ENCODE peak calls at places on chromosomes 4 and X, in six cellular contexts. One of them, this sample, is unnamed.

GRCh38 chrX:17525762-17526555 is 151.0 kb downstream of the NHS start:
- DNase-seq in GM23248: peak
- DNase-seq in GM23338: no peak
- DNase-seq in mammary epithelial cell: no peak
- DNase-seq in IMR-90: peak
- DNase-seq in neuronal stem cell: no peak
- DNase-seq in this sample: no peak

GRCh38 chr4:166034965-166035364 is 161.9 kb downstream of the TLL1 start:
- DNase-seq in GM23248: no peak
- DNase-seq in GM23338: no peak
- DNase-seq in mammary epithelial cell: no peak
- DNase-seq in IMR-90: no peak
- DNase-seq in neuronal stem cell: no peak
- DNase-seq in this sample: no peak

GRCh38 chr4:76090241-76090691 is 15.8 kb downstream of the ART3 start:
- DNase-seq in GM23248: peak
- DNase-seq in GM23338: no peak
- DNase-seq in mammary epithelial cell: peak
- DNase-seq in IMR-90: peak
- DNase-seq in neuronal stem cell: no peak
- DNase-seq in this sample: peak

GRCh38 chr4:108774809-108775530 is 12.1 kb upstream of the ETNPPL start:
- DNase-seq in GM23248: peak
- DNase-seq in GM23338: peak
- DNase-seq in mammary epithelial cell: no peak
- DNase-seq in IMR-90: no peak
- DNase-seq in neuronal stem cell: no peak
- DNase-seq in this sample: no peak

GRCh38 chr4:127732623-127733199 is 2.5 kb downstream of the SLC25A31 start:
- DNase-seq in GM23248: peak
- DNase-seq in GM23338: peak
- DNase-seq in mammary epithelial cell: peak
- DNase-seq in IMR-90: peak
- DNase-seq in neuronal stem cell: peak
- DNase-seq in this sample: no peak

GRCh38 chr4:21948347-21949072 is at the start of gene KCNIP4:
- DNase-seq in GM23248: peak
- DNase-seq in GM23338: peak
- DNase-seq in mammary epithelial cell: peak
- DNase-seq in IMR-90: no peak
- DNase-seq in neuronal stem cell: peak
- DNase-seq in this sample: no peak

GRCh38 chr4:55318135-55318534 is 27.9 kb upstream of the SRD5A3 start:
- DNase-seq in GM23248: peak
- DNase-seq in GM23338: no peak
- DNase-seq in mammary epithelial cell: no peak
- DNase-seq in IMR-90: no peak
- DNase-seq in neuronal stem cell: no peak
- DNase-seq in this sample: no peak

GRCh38 chr4:31417051-31417450 is 696.9 kb downstream of the PCDH7 start:
- DNase-seq in GM23248: no peak
- DNase-seq in GM23338: no peak
- DNase-seq in mammary epithelial cell: no peak
- DNase-seq in IMR-90: no peak
- DNase-seq in neuronal stem cell: no peak
- DNase-seq in this sample: no peak

GRCh38 chr4:148007789-148008188 is 275.9 kb downstream of the ARHGAP10 start:
- DNase-seq in GM23248: no peak
- DNase-seq in GM23338: no peak
- DNase-seq in mammary epithelial cell: no peak
- DNase-seq in IMR-90: peak
- DNase-seq in neuronal stem cell: no peak
- DNase-seq in this sample: no peak

GRCh38 chrX:80511969-80512760 is 91.9 kb downstream of the TENT5D start:
- DNase-seq in GM23248: peak
- DNase-seq in GM23338: peak
- DNase-seq in mammary epithelial cell: no peak
- DNase-seq in IMR-90: no peak
- DNase-seq in neuronal stem cell: no peak
- DNase-seq in this sample: no peak

GRCh38 chrX:80512924-80513323 is 92.7 kb downstream of the TENT5D start:
- DNase-seq in GM23248: no peak
- DNase-seq in GM23338: no peak
- DNase-seq in mammary epithelial cell: no peak
- DNase-seq in IMR-90: no peak
- DNase-seq in neuronal stem cell: no peak
- DNase-seq in this sample: no peak

GRCh38 chrX:80513620-80514019 is 93.4 kb downstream of the TENT5D start:
- DNase-seq in GM23248: no peak
- DNase-seq in GM23338: peak
- DNase-seq in mammary epithelial cell: no peak
- DNase-seq in IMR-90: no peak
- DNase-seq in neuronal stem cell: no peak
- DNase-seq in this sample: no peak
- H2AFZ ChIP-seq in GM23248: no peak
- H2AFZ ChIP-seq in GM23338: no peak
- H2AFZ ChIP-seq in mammary epithelial cell: no peak
- H2AFZ ChIP-seq in IMR-90: no peak
- H2AFZ ChIP-seq in neuronal stem cell: no peak
- H2AFZ ChIP-seq in this sample: no peak

GRCh38 chr4:138826754-138827153 is 188.8 kb upstream of the NOCT start:
- DNase-seq in GM23248: no peak
- DNase-seq in GM23338: no peak
- DNase-seq in mammary epithelial cell: no peak
- DNase-seq in IMR-90: no peak
- DNase-seq in neuronal stem cell: no peak
- DNase-seq in this sample: no peak
- H2AFZ ChIP-seq in GM23248: no peak
- H2AFZ ChIP-seq in GM23338: no peak
- H2AFZ ChIP-seq in mammary epithelial cell: no peak
- H2AFZ ChIP-seq in IMR-90: no peak
- H2AFZ ChIP-seq in neuronal stem cell: no peak
- H2AFZ ChIP-seq in this sample: no peak

GRCh38 chr4:6633091-6633906 is 7.2 kb upstream of the MRFAP1 start:
- DNase-seq in GM23248: peak
- DNase-seq in GM23338: peak
- DNase-seq in mammary epithelial cell: no peak
- DNase-seq in IMR-90: peak
- DNase-seq in neuronal stem cell: no peak
- DNase-seq in this sample: no peak
- H2AFZ ChIP-seq in GM23248: no peak
- H2AFZ ChIP-seq in GM23338: no peak
- H2AFZ ChIP-seq in mammary epithelial cell: no peak
- H2AFZ ChIP-seq in IMR-90: no peak
- H2AFZ ChIP-seq in neuronal stem cell: no peak
- H2AFZ ChIP-seq in this sample: no peak

DNA sequence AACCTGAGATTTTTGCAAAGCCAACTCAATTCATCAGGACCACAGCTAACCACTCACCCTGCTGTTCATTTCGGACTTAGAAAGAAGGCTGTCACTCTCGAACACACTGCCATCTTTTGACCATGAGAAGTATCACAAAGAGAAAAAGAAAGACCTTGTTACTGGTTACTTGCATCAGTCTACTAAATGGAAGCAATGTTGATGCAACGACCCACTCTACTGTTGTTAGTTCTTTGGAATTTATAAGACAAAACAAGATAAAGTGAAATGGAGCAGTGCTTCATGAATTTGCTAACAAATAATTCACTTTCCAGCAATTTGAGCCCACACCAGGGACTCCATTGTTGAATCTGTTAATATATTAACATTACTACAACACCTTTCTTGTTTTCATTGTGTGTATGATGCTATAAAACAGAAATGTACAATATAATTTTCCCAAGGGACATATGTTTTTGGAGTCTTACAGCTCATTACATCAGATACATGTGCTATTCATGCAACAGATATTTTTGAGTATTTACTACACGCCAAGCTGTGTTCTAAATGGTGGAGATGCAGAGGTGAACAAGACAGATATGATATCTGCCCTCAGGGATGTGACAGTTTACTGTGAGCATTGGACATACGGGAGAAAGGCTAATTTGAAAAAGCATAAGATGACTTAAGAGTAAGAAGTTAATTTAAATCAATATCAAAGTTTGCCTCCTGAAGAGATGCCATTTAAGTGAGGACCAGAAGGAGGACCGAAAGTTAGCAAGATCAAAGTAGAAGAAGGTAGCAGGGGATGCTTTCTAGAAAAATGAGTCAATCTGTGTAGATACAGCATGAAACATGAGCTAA is 87.2 kb downstream of the AREG start:
- DNase-seq in GM23248: peak
- DNase-seq in GM23338: peak
- DNase-seq in mammary epithelial cell: peak
- DNase-seq in IMR-90: peak
- DNase-seq in neuronal stem cell: peak
- DNase-seq in this sample: no peak
- H2AFZ ChIP-seq in GM23248: peak
- H2AFZ ChIP-seq in GM23338: no peak
- H2AFZ ChIP-seq in mammary epithelial cell: peak
- H2AFZ ChIP-seq in IMR-90: no peak
- H2AFZ ChIP-seq in neuronal stem cell: no peak
- H2AFZ ChIP-seq in this sample: no peak

GRCh38 chr4:99207911-99208718 is 10.9 kb downstream of the ADH6 start:
- DNase-seq in GM23248: peak
- DNase-seq in GM23338: no peak
- DNase-seq in mammary epithelial cell: no peak
- DNase-seq in IMR-90: peak
- DNase-seq in neuronal stem cell: no peak
- DNase-seq in this sample: no peak

GRCh38 chr4:99207069-99207743 is 11.8 kb downstream of the ADH6 start:
- DNase-seq in GM23248: no peak
- DNase-seq in GM23338: no peak
- DNase-seq in mammary epithelial cell: no peak
- DNase-seq in IMR-90: no peak
- DNase-seq in neuronal stem cell: no peak
- DNase-seq in this sample: no peak

GRCh38 chr4:99210789-99211188 is 8.3 kb downstream of the ADH6 start:
- DNase-seq in GM23248: no peak
- DNase-seq in GM23338: no peak
- DNase-seq in mammary epithelial cell: no peak
- DNase-seq in IMR-90: no peak
- DNase-seq in neuronal stem cell: no peak
- DNase-seq in this sample: no peak

GRCh38 chr4:99208719-99209075 is 10.3 kb downstream of the ADH6 start:
- DNase-seq in GM23248: no peak
- DNase-seq in GM23338: peak
- DNase-seq in mammary epithelial cell: no peak
- DNase-seq in IMR-90: no peak
- DNase-seq in neuronal stem cell: no peak
- DNase-seq in this sample: no peak

DNA sequence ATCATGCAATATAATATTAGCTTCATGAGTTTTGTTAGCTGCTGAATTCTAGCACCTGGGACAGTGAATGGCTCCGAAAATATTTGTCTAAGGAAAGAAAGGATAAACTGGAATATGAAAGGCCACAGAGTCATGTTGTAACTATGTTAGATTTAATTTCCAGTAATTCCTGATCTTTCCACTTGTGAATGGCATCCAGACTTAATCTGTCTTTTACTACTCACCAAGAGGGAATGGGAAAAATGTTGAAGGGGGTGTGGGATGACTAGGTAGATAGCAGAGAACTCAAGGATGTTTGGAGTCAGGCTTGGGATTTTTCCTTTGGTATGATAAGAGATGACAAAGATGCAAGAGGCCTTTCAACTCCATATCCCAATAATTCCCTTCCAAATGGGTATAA is 9.4 kb downstream of the ADH6 start:
- DNase-seq in GM23248: peak
- DNase-seq in GM23338: no peak
- DNase-seq in mammary epithelial cell: no peak
- DNase-seq in IMR-90: peak
- DNase-seq in neuronal stem cell: no peak
- DNase-seq in this sample: no peak
- H2AFZ ChIP-seq in GM23248: no peak
- H2AFZ ChIP-seq in GM23338: no peak
- H2AFZ ChIP-seq in mammary epithelial cell: no peak
- H2AFZ ChIP-seq in IMR-90: no peak
- H2AFZ ChIP-seq in neuronal stem cell: no peak
- H2AFZ ChIP-seq in this sample: no peak

GRCh38 chr4:87224036-87224923 is 3.9 kb upstream of the KLHL8 start:
- DNase-seq in GM23248: no peak
- DNase-seq in GM23338: no peak
- DNase-seq in mammary epithelial cell: no peak
- DNase-seq in IMR-90: no peak
- DNase-seq in neuronal stem cell: no peak
- DNase-seq in this sample: no peak
- H2AFZ ChIP-seq in GM23248: no peak
- H2AFZ ChIP-seq in GM23338: peak
- H2AFZ ChIP-seq in mammary epithelial cell: no peak
- H2AFZ ChIP-seq in IMR-90: no peak
- H2AFZ ChIP-seq in neuronal stem cell: peak
- H2AFZ ChIP-seq in this sample: no peak

GRCh38 chr4:155854597-155855226 is 11.4 kb downstream of the ASIC5 start:
- DNase-seq in GM23248: peak
- DNase-seq in GM23338: no peak
- DNase-seq in mammary epithelial cell: no peak
- DNase-seq in IMR-90: peak
- DNase-seq in neuronal stem cell: peak
- DNase-seq in this sample: no peak
- H2AFZ ChIP-seq in GM23248: peak
- H2AFZ ChIP-seq in GM23338: peak
- H2AFZ ChIP-seq in mammary epithelial cell: no peak
- H2AFZ ChIP-seq in IMR-90: peak
- H2AFZ ChIP-seq in neuronal stem cell: no peak
- H2AFZ ChIP-seq in this sample: no peak

GRCh38 chr4:7904108-7904516 is 35.5 kb downstream of the AFAP1 start:
- DNase-seq in GM23248: peak
- DNase-seq in GM23338: no peak
- DNase-seq in mammary epithelial cell: no peak
- DNase-seq in IMR-90: peak
- DNase-seq in neuronal stem cell: no peak
- DNase-seq in this sample: no peak
- H2AFZ ChIP-seq in GM23248: no peak
- H2AFZ ChIP-seq in GM23338: no peak
- H2AFZ ChIP-seq in mammary epithelial cell: no peak
- H2AFZ ChIP-seq in IMR-90: no peak
- H2AFZ ChIP-seq in neuronal stem cell: no peak
- H2AFZ ChIP-seq in this sample: no peak

GRCh38 chrX:123405231-123405630 is 221.2 kb downstream of the GRIA3 start:
- DNase-seq in GM23248: no peak
- DNase-seq in GM23338: no peak
- DNase-seq in mammary epithelial cell: no peak
- DNase-seq in IMR-90: no peak
- DNase-seq in neuronal stem cell: no peak
- DNase-seq in this sample: no peak
- H2AFZ ChIP-seq in GM23248: no peak
- H2AFZ ChIP-seq in GM23338: no peak
- H2AFZ ChIP-seq in mammary epithelial cell: no peak
- H2AFZ ChIP-seq in IMR-90: no peak
- H2AFZ ChIP-seq in neuronal stem cell: no peak
- H2AFZ ChIP-seq in this sample: no peak